ENCODE peak calls at places on chromosome 2, in six cellular contexts. G is K562, E is HepG2, M is GM12878, P is GM12891, T is H1. D is an unnamed sample.

GRCh38 chr2:239531456-239532304 is 130.9 kb upstream of the HDAC4 start:
- DNase-seq in P (no peak), T (no peak), E (no peak), G (no peak), M (no peak), D (no peak)

GRCh38 chr2:19677825-19678518 is 223.8 kb downstream of the TTC32 start:
- DNase-seq in M (no peak), P (no peak), G (no peak), E (no peak), T (no peak), D (no peak)

GRCh38 chr2:222364280-222364895 is 60.0 kb upstream of the SGPP2 start:
- DNase-seq in E (no peak), M (no peak), P (no peak), T (no peak), G (no peak), D (no peak)

GRCh38 chr2:190862591-190862991 is 18.0 kb upstream of the GLS start:
- DNase-seq in P (no peak), E (no peak), T (no peak), G (no peak), M (no peak), D (no peak)

GRCh38 chr2:28612131-28612812 is 116.4 kb downstream of the PLB1 start:
- DNase-seq in G (no peak), P (no peak), M (no peak), E (no peak), T (no peak), D (no peak)

GRCh38 chr2:238239552-238239871 is 326 bp downstream of the HES6 start:
- DNase-seq in T (no peak), P (no peak), G (no peak), M (no peak), E (no peak), D (no peak)

GRCh38 chr2:132774189-132774588 is 104.2 kb upstream of the LYPD1 start:
- DNase-seq in P (no peak), E (no peak), M (no peak), G (no peak), T (no peak), D (no peak)

GRCh38 chr2:23655862-23656596 is 270.9 kb downstream of the ATAD2B start:
- DNase-seq in E (no peak), G (no peak), M (no peak), T (no peak), P (no peak), D (no peak)

GRCh38 chr2:25976884-25977741 is 5.2 kb downstream of the KIF3C start:
- DNase-seq in T (no peak), P (no peak), G (no peak), E (no peak), M (no peak), D (no peak)

GRCh38 chr2:172428841-172429173 is 1.4 kb downstream of the ITGA6 start:
- DNase-seq in M (no peak), G (no peak), P (no peak), E (peak; percentile 64), T (no peak), D (no peak)

GRCh38 chr2:240711296-240711695 is 19.6 kb downstream of the AQP12A start:
- DNase-seq in E (no peak), G (no peak), P (no peak), T (no peak), M (no peak), D (no peak)

GRCh38 chr2:209936106-209936663 is 66.3 kb upstream of the RPE start:
- DNase-seq in M (no peak), P (no peak), G (no peak), T (no peak), E (no peak), D (no peak)

GRCh38 chr2:127105656-127106456 is 1.1 kb downstream of the BIN1 start:
- DNase-seq in P (no peak), M (no peak), E (no peak), T (no peak), G (no peak), D (no peak)

GRCh38 chr2:233251306-233252116 is at the start of gene ATG16L1:
- DNase-seq in P (peak; percentile 98), M (peak; percentile 73), T (peak; percentile 90), E (peak; percentile 96), G (peak; percentile 94), D (peak; percentile 99)
- TF ChIP-seq POLR2A in P (peak; percentile 91), M (peak; percentile 97), T (no peak), E (peak; percentile 97), G (peak; percentile 85), D (peak; percentile 93)

DNA sequence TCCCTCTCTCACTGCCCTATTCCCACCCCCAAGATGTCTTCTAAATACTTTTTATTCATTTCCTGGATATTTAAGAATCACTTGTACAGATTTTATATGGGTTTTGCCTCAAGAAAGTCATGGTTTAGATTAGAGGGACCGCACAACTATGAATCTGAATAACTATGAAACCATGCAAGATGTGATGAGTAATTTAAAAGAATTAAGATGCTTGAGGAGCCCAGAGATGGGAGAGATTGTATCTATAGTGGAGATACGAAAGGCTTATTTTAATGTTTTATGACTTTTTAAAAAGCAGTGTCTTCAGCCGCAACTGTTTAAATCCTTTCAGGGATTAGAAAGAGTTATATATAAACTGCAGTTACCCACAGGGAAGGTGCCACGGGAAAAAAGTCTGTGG is 324.1 kb downstream of the LPIN1 start:
- DNase-seq in T (no peak), P (no peak), G (no peak), E (no peak), M (no peak), D (no peak)
- TF ChIP-seq TAF1 in T (no peak), P (no peak), G (no peak), E (no peak), M (no peak), D (no peak)

DNA sequence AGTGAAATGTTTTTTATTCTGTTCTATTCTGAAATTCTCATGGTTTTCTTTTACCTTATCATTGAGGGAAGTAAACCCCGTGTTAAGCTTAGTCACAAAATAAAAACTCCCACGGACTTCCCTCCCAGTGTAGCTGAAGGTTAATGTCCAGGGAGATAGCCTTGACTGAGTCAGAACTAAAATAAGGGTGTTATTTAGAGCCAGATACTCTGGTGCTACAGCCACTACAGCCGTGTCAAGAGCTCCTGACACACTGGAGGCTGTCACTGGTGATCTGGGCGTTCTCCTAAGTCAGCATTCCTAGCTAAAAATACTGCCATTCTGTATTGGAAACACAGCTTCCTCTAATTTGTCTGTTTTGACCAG is 82.0 kb upstream of the RANBP2 start:
- DNase-seq in M (peak; percentile 46), T (no peak), E (peak; percentile 75), G (peak; percentile 89), P (peak; percentile 14), D (no peak)
- TF ChIP-seq POLR2A in M (no peak), T (no peak), E (no peak), G (no peak), P (no peak), D (no peak)

GRCh38 chr2:170002096-170002495 is 174.8 kb downstream of the UBR3 start:
- DNase-seq in M (no peak), T (no peak), G (no peak), E (no peak), P (no peak), D (no peak)

GRCh38 chr2:170009209-170009608 is 168.7 kb upstream of the MYO3B start:
- DNase-seq in T (no peak), M (no peak), G (no peak), E (no peak), P (no peak), D (no peak)

GRCh38 chr2:170006592-170007327 is 171.2 kb upstream of the MYO3B start:
- DNase-seq in P (no peak), E (no peak), T (no peak), M (no peak), G (no peak), D (no peak)

DNA sequence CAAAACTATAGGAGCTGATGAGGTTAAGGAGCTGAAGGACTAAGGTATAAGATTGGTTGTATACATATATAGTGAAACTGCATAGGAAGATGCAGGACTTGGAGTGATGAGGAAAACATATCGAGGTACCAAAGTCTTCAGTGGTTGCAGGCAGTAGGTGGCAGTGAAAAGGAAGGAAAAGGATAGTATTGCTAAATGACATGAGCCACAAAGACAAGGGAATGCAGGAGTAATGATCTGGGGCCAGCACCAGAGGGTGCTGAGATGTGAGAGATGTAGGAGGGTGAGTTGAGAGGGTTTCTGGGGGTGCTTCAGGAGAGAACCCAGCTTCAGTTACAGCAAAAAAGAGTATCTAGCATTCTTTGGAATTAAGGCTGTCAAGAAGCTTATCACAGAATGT is 172.2 kb upstream of the MYO3B start:
- DNase-seq in E (no peak), M (no peak), P (no peak), T (peak; percentile 41), G (peak; percentile 72), D (no peak)
- TF ChIP-seq TAF1 in E (no peak), M (no peak), P (no peak), T (no peak), G (no peak), D (no peak)

D was measured in GM12892.